ENCODE peak calls at places on chromosome 3, in nine cellular contexts. X, K, A, N, G, P, L, M and O are unnamed samples. For H3K27me3, the result is how much of the 10 kb centered on the place peaks cover.

GRCh38 chr3:45343947-45344346 is 44.4 kb upstream of the LARS2 start:
- DNase-seq in K (no peak), P (no peak), N (no peak), L (no peak), X (peak), A (no peak), M (no peak), G (peak), O (no peak)

GRCh38 chr3:194315088-194315964 is 35.8 kb downstream of the CPN2 start:
- DNase-seq in X (peak), K (peak), A (peak), N (peak), M (peak), L (peak), G (peak), P (peak), O (no peak)

GRCh38 chr3:196207159-196207832 is 3.9 kb downstream of the ZDHHC19 start:
- DNase-seq in G (no peak), N (no peak), A (no peak), M (peak), P (no peak), L (no peak), X (no peak), K (no peak), O (no peak)

GRCh38 chr3:138625707-138626365 is 17.3 kb downstream of the FAIM start:
- DNase-seq in M (no peak), L (no peak), G (no peak), K (no peak), A (no peak), P (peak), N (peak), X (peak), O (no peak)

GRCh38 chr3:16151109-16151508 is 23.4 kb upstream of the GALNT15 start:
- DNase-seq in K (peak), N (peak), X (peak), A (no peak), M (peak), G (peak), P (peak), L (peak), O (no peak)

GRCh38 chr3:181250714-181251113 is 261.2 kb upstream of the DNAJC19 start:
- DNase-seq in X (no peak), A (no peak), L (no peak), G (no peak), P (no peak), K (no peak), M (no peak), N (no peak), O (no peak)

GRCh38 chr3:98733778-98734281 is 29.3 kb upstream of the ST3GAL6 start:
- DNase-seq in G (peak), L (peak), M (no peak), K (no peak), A (no peak), P (peak), X (peak), N (peak), O (no peak)

GRCh38 chr3:129505341-129505740 is 23.1 kb upstream of the RHO start:
- DNase-seq in M (no peak), K (no peak), A (no peak), L (no peak), X (no peak), P (no peak), G (no peak), N (no peak), O (no peak)

GRCh38 chr3:24562874-24563273 is 68.2 kb upstream of the THRB start:
- DNase-seq in K (no peak), X (no peak), M (no peak), P (no peak), L (no peak), G (no peak), N (peak), A (no peak), O (no peak)

GRCh38 chr3:139269984-139270383 is 73.8 kb upstream of the MRPS22 start:
- DNase-seq in G (no peak), X (no peak), P (no peak), K (no peak), A (no peak), L (no peak), N (no peak), M (no peak), O (no peak)

GRCh38 chr3:12560505-12561188 is 3.8 kb downstream of the MKRN2 start:
- DNase-seq in P (no peak), A (no peak), M (no peak), K (no peak), X (no peak), L (no peak), N (no peak), G (no peak), O (no peak)

GRCh38 chr3:67622652-67623051 is 31.8 kb downstream of the SUCLG2 start:
- DNase-seq in A (no peak), L (no peak), M (no peak), X (no peak), P (no peak), K (no peak), N (no peak), G (no peak), O (no peak)

GRCh38 chr3:190631295-190631694 is 117.4 kb downstream of the IL1RAP start:
- DNase-seq in X (no peak), K (no peak), N (no peak), P (no peak), M (no peak), A (no peak), G (no peak), L (no peak), O (no peak)

GRCh38 chr3:37223084-37223975 is 48.9 kb upstream of the LRRFIP2 start:
- DNase-seq in K (no peak), L (no peak), G (peak), X (no peak), N (peak), P (no peak), A (no peak), M (no peak), O (no peak)

GRCh38 chr3:134652409-134652831 is 1.6 kb upstream of the KY start:
- DNase-seq in G (no peak), K (no peak), M (no peak), P (no peak), N (no peak), L (no peak), X (peak), A (no peak), O (no peak)

GRCh38 chr3:144104146-144104545 is 132.5 kb downstream of the DIPK2A start:
- DNase-seq in G (no peak), P (no peak), N (no peak), K (no peak), A (no peak), L (no peak), X (no peak), M (no peak), O (no peak)

GRCh38 chr3:37163262-37164020 is 10.9 kb downstream of the LRRFIP2 start:
- DNase-seq in K (no peak), X (peak), M (no peak), A (no peak), G (peak), N (peak), L (no peak), P (peak), O (no peak)

GRCh38 chr3:172009736-172010254 is 29.6 kb upstream of the FNDC3B start:
- DNase-seq in N (no peak), P (no peak), G (no peak), L (no peak), X (no peak), K (no peak), A (no peak), M (no peak), O (no peak)

GRCh38 chr3:69880069-69880640 is 119.4 kb upstream of the SAMMSON start:
- DNase-seq in M (no peak), K (no peak), A (no peak), N (no peak), L (no peak), X (no peak), G (no peak), P (no peak), O (no peak)

GRCh38 chr3:178690571-178690970 is 154.3 kb downstream of the KCNMB2 start:
- DNase-seq in M (no peak), L (no peak), P (no peak), K (no peak), G (no peak), A (no peak), N (no peak), X (peak), O (no peak)

GRCh38 chr3:107704477-107704876 is 181.7 kb downstream of the BBX start:
- DNase-seq in X (peak), A (no peak), G (peak), P (no peak), M (no peak), N (peak), L (no peak), K (no peak), O (no peak)

GRCh38 chr3:125062904-125063618 is 7.3 kb upstream of the HEG1 start:
- DNase-seq in M (peak), K (peak), A (no peak), X (peak), L (peak), N (peak), G (peak), P (peak), O (no peak)

GRCh38 chr3:13032206-13032605 is 41.0 kb downstream of the IQSEC1 start:
- DNase-seq in M (no peak), L (no peak), N (no peak), K (no peak), A (no peak), P (no peak), X (no peak), G (no peak), O (no peak)

GRCh38 chr3:5754602-5755001 is 567.1 kb downstream of the EDEM1 start:
- DNase-seq in K (no peak), L (no peak), M (no peak), P (no peak), X (no peak), A (no peak), G (no peak), N (no peak), O (no peak)

GRCh38 chr3:5762506-5762905 is 575.0 kb downstream of the EDEM1 start:
- DNase-seq in L (no peak), M (no peak), K (no peak), A (no peak), P (no peak), X (no peak), N (no peak), G (no peak), O (no peak)

GRCh38 chr3:5756443-5756842 is 568.9 kb downstream of the EDEM1 start:
- DNase-seq in K (no peak), L (no peak), X (no peak), N (no peak), A (no peak), G (no peak), P (no peak), M (no peak), O (no peak)

GRCh38 chr3:5758699-5759098 is 571.2 kb downstream of the EDEM1 start:
- DNase-seq in X (no peak), A (no peak), K (no peak), P (no peak), N (no peak), G (no peak), M (no peak), L (no peak), O (no peak)

GRCh38 chr3:5757213-5757804 is 569.8 kb downstream of the EDEM1 start:
- DNase-seq in L (no peak), G (no peak), P (no peak), A (no peak), M (no peak), K (no peak), N (no peak), X (no peak), O (no peak)
- H3K27me3 ChIP-seq in L (under half), G (under half), P (under half), A (under half), M (under half), K (under half), N (under half), X (under half), O (under half)

DNA sequence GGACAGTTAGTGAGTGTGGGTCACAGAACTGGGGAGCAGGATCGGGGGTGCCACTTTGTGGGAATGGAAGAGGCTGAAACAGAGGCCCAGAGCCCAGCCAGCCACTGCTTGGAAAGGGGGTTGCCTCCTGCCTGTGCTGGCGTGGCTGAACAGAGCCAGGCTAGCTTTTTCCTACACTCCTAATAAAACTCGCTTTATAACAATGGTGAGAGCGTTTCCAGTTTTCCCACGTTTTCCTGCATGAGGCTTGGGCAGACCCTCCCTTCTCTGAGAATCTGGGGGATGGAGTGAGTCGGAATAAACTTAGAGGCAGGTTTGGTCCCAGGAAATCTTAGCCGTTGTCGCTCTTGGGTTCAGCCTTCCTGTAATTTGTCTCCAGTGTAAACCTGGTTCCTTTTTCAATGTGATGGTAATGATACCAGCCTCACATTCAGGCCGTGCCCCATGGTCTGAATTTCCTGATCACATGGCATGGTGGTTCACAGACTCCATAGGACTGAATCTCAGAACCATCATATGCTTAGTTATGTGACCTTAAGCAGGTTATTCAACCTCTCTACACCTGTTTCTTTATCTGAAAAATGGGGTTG is 6.5 kb upstream of the FGD5 start:
- DNase-seq in L (no peak), X (no peak), P (peak), G (no peak), K (no peak), M (no peak), N (no peak), A (no peak), O (no peak)
- H3K27me3 ChIP-seq in L (half or more), X (half or more), P (under half), G (half or more), K (under half), M (under half), N (under half), A (under half), O (under half)

GRCh38 chr3:88036221-88036620 is 22.6 kb downstream of the CGGBP1 start:
- DNase-seq in K (no peak), N (no peak), L (no peak), X (no peak), M (no peak), P (no peak), A (no peak), G (no peak), O (no peak)

GRCh38 chr3:88033806-88034205 is 25.0 kb downstream of the CGGBP1 start:
- DNase-seq in A (no peak), N (no peak), P (no peak), M (no peak), G (no peak), X (no peak), K (no peak), L (no peak), O (no peak)

GRCh38 chr3:88034876-88035275 is 23.9 kb downstream of the CGGBP1 start:
- DNase-seq in P (no peak), K (no peak), X (no peak), M (no peak), N (no peak), G (no peak), A (no peak), L (no peak), O (no peak)

GRCh38 chr3:88033088-88033487 is 25.7 kb downstream of the CGGBP1 start:
- DNase-seq in A (no peak), G (no peak), L (no peak), N (no peak), K (no peak), P (no peak), M (no peak), X (no peak), O (no peak)

GRCh38 chr3:88034463-88034862 is 24.3 kb downstream of the CGGBP1 start:
- DNase-seq in K (no peak), A (no peak), M (no peak), P (no peak), X (no peak), N (no peak), G (no peak), L (no peak), O (no peak)
- H3K27me3 ChIP-seq in K (under half), A (under half), M (under half), P (under half), X (under half), N (under half), G (under half), L (under half), O (under half)

GRCh38 chr3:126170073-126170916 is 10.1 kb downstream of the ALDH1L1 start:
- DNase-seq in K (no peak), M (no peak), X (peak), L (no peak), G (no peak), A (no peak), P (no peak), N (peak), O (no peak)
- H3K27me3 ChIP-seq in K (under half), M (under half), X (under half), L (under half), G (under half), A (under half), P (under half), N (under half), O (under half)

GRCh38 chr3:151178208-151178845 is 24.7 kb downstream of the GPR171 start:
- DNase-seq in L (peak), A (no peak), X (no peak), P (no peak), K (no peak), G (no peak), M (no peak), N (peak), O (no peak)
- H3K27me3 ChIP-seq in L (under half), A (under half), X (under half), P (under half), K (under half), G (under half), M (under half), N (under half), O (under half)

DNA sequence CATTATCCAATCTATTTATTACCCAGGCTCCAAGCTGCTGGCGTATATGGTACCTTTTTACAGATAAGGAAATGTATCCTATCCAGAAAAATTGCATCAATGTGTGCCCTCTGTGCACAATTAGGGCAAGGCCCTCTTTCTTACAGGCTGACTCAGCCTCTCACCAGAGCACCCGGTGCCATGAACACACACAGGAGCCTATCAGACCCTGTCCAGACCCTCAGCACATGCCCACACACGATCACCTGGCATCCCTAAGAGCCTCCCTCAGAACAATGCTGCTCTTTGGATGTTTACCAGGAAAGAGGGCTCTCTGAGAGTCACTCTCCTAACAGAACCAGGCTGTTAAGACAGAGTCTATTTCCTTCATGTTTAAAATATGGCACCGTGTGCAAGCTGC is 460.0 kb upstream of the TBL1XR1 start:
- DNase-seq in K (no peak), P (no peak), L (no peak), N (peak), A (no peak), M (no peak), G (no peak), X (no peak), O (no peak)
- H3K27me3 ChIP-seq in K (under half), P (under half), L (under half), N (under half), A (under half), M (under half), G (under half), X (under half), O (under half)

DNA sequence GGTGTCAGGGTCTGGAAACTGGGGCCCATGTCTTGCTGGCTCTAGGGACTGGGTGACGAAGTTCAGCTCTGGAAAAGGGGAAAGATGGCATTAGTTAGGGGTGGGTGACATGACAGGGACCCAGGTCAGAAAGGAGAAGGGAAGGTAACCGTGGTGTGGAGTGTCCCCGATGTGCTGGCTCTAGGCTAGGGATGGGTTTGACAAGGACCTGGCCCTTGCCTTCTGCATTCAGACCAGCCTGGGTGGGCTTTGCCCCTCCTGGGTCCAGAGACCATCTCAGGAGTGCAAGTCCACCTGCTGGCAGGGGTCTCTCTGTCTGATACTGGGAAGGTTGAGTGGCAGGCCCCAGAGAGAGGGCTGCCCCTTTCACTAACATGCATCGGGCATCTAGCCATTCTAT is 28.7 kb upstream of the ATP2B2 start:
- DNase-seq in N (no peak), P (no peak), L (no peak), M (no peak), A (no peak), G (no peak), X (no peak), K (no peak), O (no peak)
- H3K27me3 ChIP-seq in N (under half), P (under half), L (under half), M (under half), A (under half), G (half or more), X (under half), K (under half), O (under half)

GRCh38 chr3:169662215-169663070 is 1.1 kb downstream of the MECOM start:
- DNase-seq in P (peak), N (peak), M (peak), K (peak), X (peak), L (peak), G (peak), A (peak), O (peak)
- H3K27me3 ChIP-seq in P (under half), N (half or more), M (under half), K (half or more), X (half or more), L (half or more), G (half or more), A (half or more), O (under half)

DNA sequence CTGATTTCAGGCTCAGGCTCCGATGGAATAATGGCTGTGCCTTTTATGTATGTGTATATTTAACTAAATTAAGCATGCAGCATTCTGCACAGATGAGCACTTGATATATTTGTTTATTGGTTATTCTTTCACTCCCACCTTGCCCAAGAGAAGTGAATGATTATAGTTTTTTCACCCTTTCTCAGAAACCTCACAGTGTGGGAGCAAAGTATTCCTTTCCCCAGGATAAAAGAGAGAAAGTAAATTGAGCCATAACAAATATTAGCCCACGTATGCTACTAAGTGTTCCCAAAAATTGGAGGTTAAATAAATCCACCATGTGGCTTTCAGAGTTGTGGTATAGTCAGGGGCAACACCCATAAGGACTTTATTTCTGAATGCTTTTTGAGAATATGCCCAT is 227.4 kb downstream of the ZPLD1 start:
- DNase-seq in A (no peak), M (no peak), P (no peak), N (no peak), X (no peak), L (no peak), G (no peak), K (no peak), O (no peak)
- H3K27me3 ChIP-seq in A (under half), M (under half), P (under half), N (under half), X (under half), L (under half), G (under half), K (under half), O (under half)

GRCh38 chr3:141477224-141477623 is 9.6 kb upstream of the RASA2 start:
- DNase-seq in X (peak), A (no peak), P (peak), L (peak), K (no peak), G (peak), N (peak), M (no peak), O (no peak)
- H3K27me3 ChIP-seq in X (under half), A (under half), P (under half), L (under half), K (under half), G (under half), N (under half), M (under half), O (under half)